ENCODE peak calls at places on chromosomes 6 and 20, in six cellular contexts. U, A, N, H, I and T are unnamed samples.

GRCh38 chr6:135451617-135452190 is 45.8 kb downstream of the AHI1 start:
- DNase-seq in N (peak; percentile 22), U (no peak), I (no peak), A (peak; percentile 43), H (no peak), T (no peak)

GRCh38 chr20:44247676-44248419 is 740 bp downstream of the GDAP1L1 start:
- DNase-seq in I (peak; percentile 37), U (no peak), H (peak; percentile 19), A (peak; percentile 15), N (no peak), T (peak; percentile 30)

GRCh38 chr6:108676555-108676954 is 115.8 kb downstream of the FOXO3 start:
- DNase-seq in H (no peak), N (no peak), I (no peak), U (no peak), A (no peak), T (no peak)

GRCh38 chr6:35363293-35363750 is 21.0 kb downstream of the PPARD start:
- DNase-seq in H (no peak), U (no peak), A (peak; percentile 39), I (peak; percentile 30), N (no peak), T (no peak)

GRCh38 chr6:390914-391558 is 516 bp upstream of the IRF4 start:
- DNase-seq in A (no peak), H (no peak), N (no peak), U (no peak), I (no peak), T (no peak)

GRCh38 chr20:40628877-40629276 is 60.2 kb downstream of the MAFB start:
- DNase-seq in I (no peak), A (no peak), H (no peak), N (no peak), U (peak; percentile 74), T (no peak)

GRCh38 chr20:11935212-11935611 is 17.5 kb downstream of the BTBD3 start:
- DNase-seq in H (no peak), I (no peak), A (no peak), U (no peak), N (no peak), T (no peak)

GRCh38 chr20:11205769-11206362 is 532.1 kb upstream of the JAG1 start:
- DNase-seq in A (no peak), N (no peak), H (no peak), U (no peak), I (no peak), T (no peak)

GRCh38 chr6:137827977-137828815 is 38.9 kb upstream of the TNFAIP3 start:
- DNase-seq in I (no peak), A (no peak), N (no peak), U (no peak), H (no peak), T (no peak)

GRCh38 chr20:37506166-37506725 is 14.8 kb upstream of the NNAT start:
- DNase-seq in H (no peak), U (no peak), I (no peak), A (no peak), N (no peak), T (no peak)

GRCh38 chr20:45883100-45883469 is 2.1 kb downstream of the ZSWIM1 start:
- DNase-seq in I (no peak), H (no peak), A (no peak), N (no peak), U (no peak), T (no peak)

GRCh38 chr6:72933216-72933615 is 292.1 kb downstream of the KHDC1L start:
- DNase-seq in H (no peak), A (no peak), U (no peak), N (no peak), I (no peak), T (no peak)

GRCh38 chr6:163438940-163439335 is 24.4 kb downstream of the QKI start:
- DNase-seq in A (no peak), U (no peak), I (peak; percentile 43), N (no peak), H (peak; percentile 53), T (peak; percentile 37)

GRCh38 chr6:22146581-22147468 is 150.0 kb downstream of the PRL start:
- DNase-seq in H (no peak), I (no peak), U (no peak), N (no peak), A (no peak), T (no peak)

GRCh38 chr6:13383280-13384163 is 55.2 kb upstream of the TBC1D7 start:
- DNase-seq in A (peak; percentile 54), I (no peak), U (no peak), N (no peak), H (peak; percentile 58), T (no peak)

GRCh38 chr6:44672086-44672485 is 284.6 kb downstream of the CDC5L start:
- DNase-seq in N (no peak), I (no peak), A (no peak), H (no peak), U (no peak), T (no peak)

GRCh38 chr20:41418739-41419293 is 52.2 kb upstream of the EMILIN3 start:
- DNase-seq in H (no peak), U (no peak), A (no peak), N (no peak), I (no peak), T (no peak)

GRCh38 chr20:45911486-45912343 is at the start of gene PLTP:
- DNase-seq in U (no peak), N (no peak), H (peak; percentile 71), A (peak; percentile 57), I (peak; percentile 78), T (peak; percentile 78)

GRCh38 chr6:95091823-95092436 is 485.4 kb upstream of the MANEA start:
- DNase-seq in U (no peak), A (peak; percentile 72), I (no peak), H (no peak), N (peak; percentile 57), T (no peak)

GRCh38 chr6:30939473-30939872 is 1.3 kb upstream of the MUCL3 start:
- DNase-seq in A (no peak), I (no peak), U (no peak), N (no peak), H (peak; percentile 57), T (no peak)

GRCh38 chr20:54134445-54135220 is 39.2 kb downstream of the CYP24A1 start:
- DNase-seq in U (no peak), I (no peak), N (peak; percentile 76), H (no peak), A (peak; percentile 82), T (no peak)

GRCh38 chr20:54129350-54129749 is 44.4 kb downstream of the CYP24A1 start:
- DNase-seq in I (no peak), A (no peak), U (no peak), N (no peak), H (no peak), T (no peak)

GRCh38 chr20:54133434-54134427 is 40.1 kb downstream of the CYP24A1 start:
- DNase-seq in H (no peak), A (peak; percentile 44), I (no peak), U (no peak), N (peak; percentile 63), T (no peak)

GRCh38 chr20:54131675-54132611 is 41.8 kb downstream of the CYP24A1 start:
- DNase-seq in N (no peak), A (no peak), H (no peak), I (no peak), U (no peak), T (no peak)

GRCh38 chr20:54132612-54133433 is 41.0 kb downstream of the CYP24A1 start:
- DNase-seq in H (no peak), A (peak; percentile 98), U (no peak), I (no peak), N (peak; percentile 92), T (peak; percentile 61)
- H3K4me3 ChIP-seq in H (no peak overlapping the region), A (peak overlapping the region; percentile 9), U (no peak overlapping the region), I (no peak overlapping the region), N (peak overlapping the region; percentile 2), T (no peak overlapping the region)

DNA sequence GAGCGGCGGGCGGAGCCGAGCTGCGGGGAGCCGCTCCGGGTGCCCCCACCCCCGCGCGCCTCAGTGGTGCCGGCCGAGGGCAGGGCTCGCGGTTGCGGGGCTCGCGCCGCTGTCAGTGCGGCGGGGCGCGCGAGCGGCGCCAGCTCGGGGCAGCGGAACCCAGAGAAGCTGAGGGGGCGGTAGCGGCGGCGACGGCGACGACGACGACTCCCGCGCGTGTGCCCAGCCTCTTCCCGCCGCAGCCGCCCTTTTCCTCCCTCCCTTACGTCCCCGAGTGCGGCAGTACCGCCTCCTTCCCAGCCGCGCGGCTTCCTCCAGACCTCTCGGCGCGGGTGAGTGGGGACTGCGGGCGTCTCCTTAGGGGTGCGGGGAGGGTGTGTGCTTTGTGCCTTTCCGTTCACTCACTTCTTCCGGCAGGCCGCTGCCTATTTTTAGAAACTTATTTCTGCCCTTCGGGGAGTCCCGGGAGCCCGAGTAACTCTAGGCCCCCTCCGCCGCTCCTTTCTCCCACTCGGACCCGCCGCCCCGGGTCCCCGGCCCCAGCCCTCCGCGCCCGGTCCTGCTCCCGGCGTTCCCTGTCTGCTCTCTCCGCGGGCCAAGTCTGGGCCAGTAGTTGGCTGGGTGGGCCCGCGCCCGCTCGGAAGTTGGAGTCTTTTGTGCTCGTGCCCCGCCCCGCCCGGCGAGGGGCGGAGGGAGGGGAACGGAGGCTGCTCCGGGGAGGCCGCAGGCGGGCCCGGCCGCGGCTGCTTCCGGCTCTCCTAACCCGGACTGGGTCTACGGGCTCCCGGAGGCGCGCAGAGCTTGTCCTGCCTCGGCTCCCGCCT is at the start of gene RALY:
- DNase-seq in H (peak; percentile 84), A (peak; percentile 72), I (peak; percentile 90), N (peak; percentile 24), U (peak; percentile 95), T (peak; percentile 82)
- TF ChIP-seq POLR2A in H (peak; percentile 83), A (peak; percentile 97), I (peak; percentile 91), N (peak; percentile 84), U (peak; percentile 64), T (peak; percentile 92)

GRCh38 chr20:61656198-61656597 is 404.1 kb downstream of the CDH4 start:
- DNase-seq in U (no peak), H (no peak), A (no peak), I (no peak), N (no peak), T (no peak)

GRCh38 chr20:61660559-61660958 is 405.1 kb downstream of the TAF4 start:
- DNase-seq in A (no peak), I (no peak), U (no peak), N (no peak), H (no peak), T (no peak)

GRCh38 chr20:61657719-61658377 is 405.8 kb downstream of the CDH4 start:
- DNase-seq in N (no peak), A (no peak), U (no peak), H (no peak), I (no peak), T (no peak)

GRCh38 chr20:61659652-61660346 is 405.9 kb downstream of the TAF4 start:
- DNase-seq in H (no peak), U (no peak), I (no peak), A (no peak), N (no peak), T (no peak)

GRCh38 chr20:61658563-61658962 is 406.5 kb downstream of the CDH4 start:
- DNase-seq in I (no peak), N (no peak), H (no peak), A (no peak), U (no peak), T (no peak)
- H3K36me3 ChIP-seq in I (no peaks in the 10 kb centered on the region), N (no peaks in the 10 kb centered on the region), H (no peaks in the 10 kb centered on the region), A (no peaks in the 10 kb centered on the region), U (no peaks in the 10 kb centered on the region), T (no peaks in the 10 kb centered on the region)

GRCh38 chr6:16721977-16722376 is 39.3 kb downstream of the ATXN1 start:
- DNase-seq in I (no peak), N (no peak), H (no peak), A (no peak), U (no peak), T (no peak)
- H3K4me3 ChIP-seq in I (no peak overlapping the region), N (peak overlapping the region; percentile 4), H (no peak overlapping the region), A (no peak overlapping the region), U (no peak overlapping the region), T (no peak overlapping the region)

GRCh38 chr6:92979281-92979680 is 440.1 kb downstream of the EPHA7 start:
- DNase-seq in A (no peak), H (peak; percentile 8), I (no peak), N (no peak), U (no peak), T (no peak)
- TF ChIP-seq POLR2A in A (no peak), H (no peak), I (no peak), N (no peak), U (no peak), T (no peak)